ENCODE peak calls at places on chromosomes 2 and 18, in eight cellular contexts. One of them, this sample, is unnamed.

GRCh38 chr2:234305846-234306245 is 191.0 kb downstream of the ARL4C start:
- DNase-seq in adipocyte: no peak
- DNase-seq in IMR-90: peak; percentile 41
- DNase-seq in AG04450: no peak
- DNase-seq in pancreas: no peak
- DNase-seq in hepatocyte: no peak
- DNase-seq in AG09309: no peak
- DNase-seq in fibroblast of lung: no peak
- DNase-seq in this sample: no peak

GRCh38 chr2:96565111-96565510 is 28.6 kb downstream of the ARID5A start:
- DNase-seq in AG04450: no peak
- DNase-seq in adipocyte: no peak
- DNase-seq in IMR-90: no peak
- DNase-seq in fibroblast of lung: no peak
- DNase-seq in pancreas: no peak
- DNase-seq in hepatocyte: no peak
- DNase-seq in AG09309: no peak
- DNase-seq in this sample: no peak

GRCh38 chr2:227877359-227878309 is 6.2 kb downstream of the DAW1 start:
- DNase-seq in hepatocyte: no peak
- DNase-seq in pancreas: no peak
- DNase-seq in adipocyte: peak; percentile 61
- DNase-seq in fibroblast of lung: peak; percentile 38
- DNase-seq in AG04450: no peak
- DNase-seq in AG09309: no peak
- DNase-seq in IMR-90: no peak
- DNase-seq in this sample: peak; percentile 86

GRCh38 chr2:19876751-19877150 is 25.0 kb downstream of the TTC32 start:
- DNase-seq in fibroblast of lung: peak; percentile 21
- DNase-seq in pancreas: no peak
- DNase-seq in AG09309: no peak
- DNase-seq in AG04450: no peak
- DNase-seq in adipocyte: no peak
- DNase-seq in IMR-90: no peak
- DNase-seq in hepatocyte: no peak
- DNase-seq in this sample: no peak

GRCh38 chr18:5729983-5730699 is 165.2 kb downstream of the TMEM200C start:
- DNase-seq in IMR-90: no peak
- DNase-seq in hepatocyte: no peak
- DNase-seq in AG09309: no peak
- DNase-seq in fibroblast of lung: no peak
- DNase-seq in pancreas: no peak
- DNase-seq in adipocyte: no peak
- DNase-seq in AG04450: no peak
- DNase-seq in this sample: no peak

GRCh38 chr18:22378672-22379282 is 38.9 kb downstream of the CTAGE1 start:
- DNase-seq in IMR-90: peak; percentile 30
- DNase-seq in pancreas: no peak
- DNase-seq in AG09309: no peak
- DNase-seq in AG04450: no peak
- DNase-seq in hepatocyte: peak; percentile 46
- DNase-seq in adipocyte: peak; percentile 29
- DNase-seq in fibroblast of lung: peak; percentile 22
- DNase-seq in this sample: peak; percentile 36

GRCh38 chr2:69375494-69376353 is 11.3 kb downstream of the GFPT1 start:
- DNase-seq in fibroblast of lung: peak; percentile 36
- DNase-seq in pancreas: no peak
- DNase-seq in adipocyte: peak; percentile 56
- DNase-seq in AG04450: no peak
- DNase-seq in hepatocyte: peak; percentile 35
- DNase-seq in IMR-90: peak; percentile 27
- DNase-seq in AG09309: no peak
- DNase-seq in this sample: peak; percentile 53

GRCh38 chr2:64021578-64021977 is 2.4 kb upstream of the VPS54 start:
- DNase-seq in adipocyte: no peak
- DNase-seq in fibroblast of lung: no peak
- DNase-seq in pancreas: no peak
- DNase-seq in hepatocyte: peak; percentile 10
- DNase-seq in AG04450: no peak
- DNase-seq in AG09309: no peak
- DNase-seq in IMR-90: peak; percentile 46
- DNase-seq in this sample: no peak

GRCh38 chr2:48474599-48475298 is 55.2 kb upstream of the STON1 start:
- DNase-seq in fibroblast of lung: peak; percentile 88
- DNase-seq in adipocyte: peak; percentile 73
- DNase-seq in AG09309: no peak
- DNase-seq in hepatocyte: peak; percentile 46
- DNase-seq in pancreas: no peak
- DNase-seq in AG04450: peak; percentile 51
- DNase-seq in IMR-90: peak; percentile 46
- DNase-seq in this sample: peak; percentile 16

GRCh38 chr18:41490861-41491260 is 464.2 kb upstream of the PIK3C3 start:
- DNase-seq in pancreas: no peak
- DNase-seq in hepatocyte: no peak
- DNase-seq in AG09309: no peak
- DNase-seq in AG04450: no peak
- DNase-seq in IMR-90: no peak
- DNase-seq in adipocyte: no peak
- DNase-seq in fibroblast of lung: no peak
- DNase-seq in this sample: no peak

GRCh38 chr2:215419769-215420470 is 15.9 kb downstream of the FN1 start:
- DNase-seq in fibroblast of lung: peak; percentile 31
- DNase-seq in pancreas: no peak
- DNase-seq in IMR-90: no peak
- DNase-seq in hepatocyte: no peak
- DNase-seq in AG09309: no peak
- DNase-seq in adipocyte: no peak
- DNase-seq in AG04450: no peak
- DNase-seq in this sample: peak; percentile 43

GRCh38 chr2:6325616-6326015 is 540.1 kb downstream of the CMPK2 start:
- DNase-seq in AG09309: no peak
- DNase-seq in pancreas: no peak
- DNase-seq in fibroblast of lung: no peak
- DNase-seq in hepatocyte: no peak
- DNase-seq in IMR-90: no peak
- DNase-seq in AG04450: no peak
- DNase-seq in adipocyte: no peak
- DNase-seq in this sample: no peak

GRCh38 chr18:50313031-50313607 is 25.6 kb upstream of the CXXC1 start:
- DNase-seq in IMR-90: no peak
- DNase-seq in AG09309: no peak
- DNase-seq in adipocyte: no peak
- DNase-seq in pancreas: no peak
- DNase-seq in hepatocyte: no peak
- DNase-seq in AG04450: no peak
- DNase-seq in fibroblast of lung: no peak
- DNase-seq in this sample: peak; percentile 7

GRCh38 chr2:218284106-218284811 is 8.0 kb downstream of the TMBIM1 start:
- DNase-seq in pancreas: peak; percentile 69
- DNase-seq in adipocyte: peak; percentile 85
- DNase-seq in fibroblast of lung: peak; percentile 82
- DNase-seq in IMR-90: peak; percentile 80
- DNase-seq in AG09309: no peak
- DNase-seq in hepatocyte: peak; percentile 83
- DNase-seq in AG04450: peak; percentile 39
- DNase-seq in this sample: peak; percentile 92
- H3K4me3 ChIP-seq in pancreas: peak overlapping the region; percentile 19
- H3K4me3 ChIP-seq in adipocyte: peak overlapping the region; percentile 68
- H3K4me3 ChIP-seq in fibroblast of lung: no peak overlapping the region
- H3K4me3 ChIP-seq in IMR-90: no peak overlapping the region
- H3K4me3 ChIP-seq in AG09309: no peak overlapping the region
- H3K4me3 ChIP-seq in hepatocyte: no peak overlapping the region
- H3K4me3 ChIP-seq in AG04450: no peak overlapping the region
- H3K4me3 ChIP-seq in this sample: peak overlapping the region; percentile 17

DNA sequence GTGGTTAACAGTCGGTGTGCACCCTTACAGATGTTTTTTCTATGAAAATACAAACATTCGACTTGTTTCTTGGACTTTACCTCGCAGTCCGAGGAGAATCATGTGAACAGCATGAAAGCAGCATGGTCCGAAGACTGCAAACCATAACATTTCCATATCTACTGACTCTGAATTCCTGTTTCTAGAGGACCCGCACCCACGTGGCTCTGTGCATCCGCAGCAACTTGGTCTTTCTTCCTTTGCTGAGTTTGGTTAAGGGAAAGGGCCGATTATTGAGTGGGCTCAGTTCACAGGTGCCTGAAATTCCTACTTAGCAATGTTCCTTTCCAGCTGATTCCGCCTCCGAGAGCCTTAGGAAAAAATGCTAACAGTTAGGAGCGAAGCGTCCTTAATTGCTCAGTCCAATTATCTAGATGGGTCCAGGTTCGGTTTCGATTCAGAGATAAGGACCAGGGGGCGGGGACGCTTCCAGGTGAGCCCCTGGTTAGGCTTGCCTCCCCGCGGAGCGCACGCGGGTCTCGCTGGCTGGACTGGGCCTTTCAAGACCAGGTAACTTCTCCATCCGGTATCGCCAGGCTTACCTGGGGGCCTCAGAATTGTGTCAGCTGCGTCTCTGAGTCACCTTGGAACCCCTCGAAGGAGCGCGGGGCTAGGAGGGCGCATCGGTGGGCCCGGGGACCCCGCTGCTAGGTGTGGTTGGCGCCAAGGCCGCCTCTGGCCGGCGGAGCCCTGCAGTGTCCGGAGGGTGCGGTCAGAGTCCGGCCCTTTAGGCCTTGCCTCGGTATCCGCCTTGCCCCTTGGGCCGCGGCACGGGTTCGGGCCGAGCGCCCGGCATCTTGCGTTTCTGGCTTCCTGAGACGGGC is 1.1 kb upstream of the B3GNT2 start:
- DNase-seq in AG04450: no peak
- DNase-seq in fibroblast of lung: no peak
- DNase-seq in pancreas: peak; percentile 63
- DNase-seq in adipocyte: no peak
- DNase-seq in IMR-90: no peak
- DNase-seq in hepatocyte: no peak
- DNase-seq in AG09309: no peak
- DNase-seq in this sample: no peak
- H3K4me3 ChIP-seq in AG04450: peak overlapping the region; percentile 92
- H3K4me3 ChIP-seq in fibroblast of lung: peak overlapping the region; percentile 72
- H3K4me3 ChIP-seq in pancreas: peak overlapping the region; percentile 85
- H3K4me3 ChIP-seq in adipocyte: peak overlapping the region; percentile 93
- H3K4me3 ChIP-seq in IMR-90: peak overlapping the region; percentile 91
- H3K4me3 ChIP-seq in hepatocyte: no peak overlapping the region
- H3K4me3 ChIP-seq in AG09309: peak overlapping the region; percentile 90
- H3K4me3 ChIP-seq in this sample: peak overlapping the region; percentile 89

GRCh38 chr2:65037178-65037577 is 19.0 kb upstream of the CEP68 start:
- DNase-seq in adipocyte: no peak
- DNase-seq in IMR-90: no peak
- DNase-seq in hepatocyte: no peak
- DNase-seq in fibroblast of lung: no peak
- DNase-seq in pancreas: no peak
- DNase-seq in AG09309: no peak
- DNase-seq in AG04450: no peak
- DNase-seq in this sample: no peak

GRCh38 chr2:65039640-65040039 is 16.6 kb upstream of the CEP68 start:
- DNase-seq in AG09309: no peak
- DNase-seq in pancreas: no peak
- DNase-seq in adipocyte: no peak
- DNase-seq in IMR-90: no peak
- DNase-seq in AG04450: no peak
- DNase-seq in fibroblast of lung: no peak
- DNase-seq in hepatocyte: no peak
- DNase-seq in this sample: no peak

GRCh38 chr2:65043001-65043400 is 13.2 kb upstream of the CEP68 start:
- DNase-seq in AG09309: no peak
- DNase-seq in pancreas: no peak
- DNase-seq in IMR-90: no peak
- DNase-seq in adipocyte: no peak
- DNase-seq in hepatocyte: no peak
- DNase-seq in AG04450: no peak
- DNase-seq in fibroblast of lung: no peak
- DNase-seq in this sample: no peak

GRCh38 chr2:65044097-65044735 is 12.0 kb upstream of the CEP68 start:
- DNase-seq in pancreas: no peak
- DNase-seq in AG04450: no peak
- DNase-seq in adipocyte: no peak
- DNase-seq in fibroblast of lung: no peak
- DNase-seq in AG09309: no peak
- DNase-seq in IMR-90: no peak
- DNase-seq in hepatocyte: peak; percentile 62
- DNase-seq in this sample: no peak

DNA sequence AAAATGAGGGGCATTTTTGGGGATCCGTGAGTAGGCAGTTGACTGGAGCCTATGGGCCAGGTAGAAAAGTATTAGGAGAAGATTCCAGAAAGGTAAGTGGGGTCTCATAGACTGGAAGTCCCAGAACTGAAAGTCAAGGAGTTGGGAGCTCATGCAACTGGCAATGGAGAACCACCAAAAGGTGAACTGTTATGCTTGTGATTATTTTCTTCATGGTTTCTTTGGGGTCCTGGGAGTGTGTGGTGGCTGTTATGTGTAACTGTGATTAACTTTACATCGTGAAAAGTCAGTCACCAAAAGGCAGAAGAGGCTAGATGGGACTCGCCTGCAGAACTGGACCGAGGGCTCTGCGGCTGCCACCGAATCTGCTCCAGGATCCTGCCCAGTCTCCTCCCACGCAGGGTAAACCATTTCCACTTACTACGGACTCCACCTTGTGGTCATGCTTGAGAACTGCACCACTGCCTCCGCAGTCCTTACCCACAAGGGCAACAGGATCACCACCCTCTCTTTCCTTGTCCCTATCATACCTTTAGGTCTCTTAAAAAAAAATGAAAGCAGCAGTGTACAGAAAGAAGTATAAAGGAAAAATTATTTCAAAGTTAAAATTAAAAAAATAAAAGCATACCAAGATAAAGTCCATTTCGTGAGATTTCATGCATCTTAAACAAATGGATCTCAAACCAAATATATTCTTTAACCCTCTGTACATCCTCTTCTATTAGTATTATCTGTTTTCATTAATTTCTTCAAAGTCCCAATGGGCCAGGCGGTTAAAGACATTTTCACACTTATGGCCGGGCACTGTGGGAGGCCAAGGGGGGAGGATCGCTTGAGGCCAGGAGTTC is 15.6 kb upstream of the CEP68 start:
- DNase-seq in fibroblast of lung: peak; percentile 89
- DNase-seq in IMR-90: peak; percentile 84
- DNase-seq in adipocyte: peak; percentile 95
- DNase-seq in hepatocyte: peak; percentile 91
- DNase-seq in pancreas: peak; percentile 87
- DNase-seq in AG04450: peak; percentile 62
- DNase-seq in AG09309: peak; percentile 61
- DNase-seq in this sample: peak; percentile 85
- H3K4me3 ChIP-seq in fibroblast of lung: peak overlapping the region; percentile 34
- H3K4me3 ChIP-seq in IMR-90: peak overlapping the region; percentile 26
- H3K4me3 ChIP-seq in adipocyte: peak overlapping the region; percentile 62
- H3K4me3 ChIP-seq in hepatocyte: no peak overlapping the region
- H3K4me3 ChIP-seq in pancreas: no peak overlapping the region
- H3K4me3 ChIP-seq in AG04450: peak overlapping the region; percentile 27
- H3K4me3 ChIP-seq in AG09309: no peak overlapping the region
- H3K4me3 ChIP-seq in this sample: peak overlapping the region; percentile 14

DNA sequence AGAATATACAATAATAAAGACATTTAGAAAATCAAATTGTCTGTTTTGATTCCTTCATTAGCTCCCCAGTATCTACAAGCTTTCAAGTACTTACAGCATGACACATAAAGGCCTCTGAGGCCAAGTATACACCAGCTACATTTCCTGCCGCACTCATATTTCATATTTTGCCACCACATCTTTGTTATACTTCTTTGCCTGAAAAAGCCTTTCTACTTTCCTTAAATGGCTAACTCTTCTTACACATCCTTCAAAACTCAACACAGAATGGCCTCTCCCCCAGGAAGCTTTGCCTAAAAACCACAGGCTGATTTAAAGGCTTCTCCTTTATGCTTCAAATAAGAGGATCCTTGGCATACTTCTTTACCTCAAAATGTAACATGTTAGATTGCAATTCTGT is 4.5 kb downstream of the STK17B start:
- DNase-seq in AG04450: peak; percentile 51
- DNase-seq in IMR-90: peak; percentile 87
- DNase-seq in fibroblast of lung: peak; percentile 93
- DNase-seq in pancreas: no peak
- DNase-seq in AG09309: no peak
- DNase-seq in adipocyte: peak; percentile 65
- DNase-seq in hepatocyte: no peak
- DNase-seq in this sample: peak; percentile 67
- H3K4me3 ChIP-seq in AG04450: peak overlapping the region; percentile 87
- H3K4me3 ChIP-seq in IMR-90: peak overlapping the region; percentile 15
- H3K4me3 ChIP-seq in fibroblast of lung: peak overlapping the region; percentile 38
- H3K4me3 ChIP-seq in pancreas: no peak overlapping the region
- H3K4me3 ChIP-seq in AG09309: no peak overlapping the region
- H3K4me3 ChIP-seq in adipocyte: peak overlapping the region; percentile 94
- H3K4me3 ChIP-seq in hepatocyte: no peak overlapping the region
- H3K4me3 ChIP-seq in this sample: no peak overlapping the region